ENCODE peak calls at places on chromosomes 11 and 22, in six cellular contexts. One of them, this sample, is unnamed.

GRCh38 chr11:130732476-130732875 is 183.8 kb downstream of the SNX19 start:
- DNase-seq in activated CD4-positive, alpha-beta T cell treated with anti-CD3 and anti-CD28 coated beads for 36 hours: no peak
- DNase-seq in nucleus accumbens: no peak
- DNase-seq in activated CD4-positive, alpha-beta memory T cell treated with anti-CD3 and anti-CD28 coated beads, Interleukin-2, amount 10 ng/mL, durations not matched to agents 7 days and 5 days: no peak
- DNase-seq in K562: no peak
- DNase-seq in NCI-H1105: no peak
- DNase-seq in this sample: no peak

GRCh38 chr22:38754247-38755154 is 1.3 kb downstream of the SUN2 start:
- DNase-seq in activated CD4-positive, alpha-beta T cell treated with anti-CD3 and anti-CD28 coated beads for 36 hours: peak
- DNase-seq in NCI-H1105: peak
- DNase-seq in K562: peak
- DNase-seq in activated CD4-positive, alpha-beta memory T cell treated with anti-CD3 and anti-CD28 coated beads, Interleukin-2, amount 10 ng/mL, durations not matched to agents 7 days and 5 days: peak
- DNase-seq in nucleus accumbens: peak
- DNase-seq in this sample: peak

GRCh38 chr11:1777737-1778136 is 14.0 kb upstream of the CTSD start:
- DNase-seq in NCI-H1105: no peak
- DNase-seq in K562: no peak
- DNase-seq in activated CD4-positive, alpha-beta memory T cell treated with anti-CD3 and anti-CD28 coated beads, Interleukin-2, amount 10 ng/mL, durations not matched to agents 7 days and 5 days: no peak
- DNase-seq in nucleus accumbens: no peak
- DNase-seq in activated CD4-positive, alpha-beta T cell treated with anti-CD3 and anti-CD28 coated beads for 36 hours: no peak
- DNase-seq in this sample: no peak

GRCh38 chr11:8105666-8106065 is 24.7 kb downstream of the TUB start:
- DNase-seq in activated CD4-positive, alpha-beta memory T cell treated with anti-CD3 and anti-CD28 coated beads, Interleukin-2, amount 10 ng/mL, durations not matched to agents 7 days and 5 days: no peak
- DNase-seq in NCI-H1105: no peak
- DNase-seq in K562: no peak
- DNase-seq in nucleus accumbens: no peak
- DNase-seq in activated CD4-positive, alpha-beta T cell treated with anti-CD3 and anti-CD28 coated beads for 36 hours: no peak
- DNase-seq in this sample: no peak

GRCh38 chr11:119434531-119435330 is 11.8 kb upstream of the THY1 start:
- DNase-seq in NCI-H1105: no peak
- DNase-seq in nucleus accumbens: no peak
- DNase-seq in activated CD4-positive, alpha-beta memory T cell treated with anti-CD3 and anti-CD28 coated beads, Interleukin-2, amount 10 ng/mL, durations not matched to agents 7 days and 5 days: no peak
- DNase-seq in activated CD4-positive, alpha-beta T cell treated with anti-CD3 and anti-CD28 coated beads for 36 hours: no peak
- DNase-seq in K562: no peak
- DNase-seq in this sample: no peak

GRCh38 chr22:49880281-49880680 is 26.6 kb downstream of the ZBED4 start:
- DNase-seq in nucleus accumbens: no peak
- DNase-seq in NCI-H1105: no peak
- DNase-seq in activated CD4-positive, alpha-beta memory T cell treated with anti-CD3 and anti-CD28 coated beads, Interleukin-2, amount 10 ng/mL, durations not matched to agents 7 days and 5 days: peak
- DNase-seq in K562: no peak
- DNase-seq in activated CD4-positive, alpha-beta T cell treated with anti-CD3 and anti-CD28 coated beads for 36 hours: peak
- DNase-seq in this sample: no peak

GRCh38 chr11:1387521-1387920 is 2.2 kb upstream of the BRSK2 start:
- DNase-seq in activated CD4-positive, alpha-beta memory T cell treated with anti-CD3 and anti-CD28 coated beads, Interleukin-2, amount 10 ng/mL, durations not matched to agents 7 days and 5 days: no peak
- DNase-seq in nucleus accumbens: no peak
- DNase-seq in K562: no peak
- DNase-seq in activated CD4-positive, alpha-beta T cell treated with anti-CD3 and anti-CD28 coated beads for 36 hours: no peak
- DNase-seq in NCI-H1105: no peak
- DNase-seq in this sample: no peak

GRCh38 chr11:121500275-121500674 is 47.5 kb upstream of the SORL1-AS1 start:
- DNase-seq in K562: no peak
- DNase-seq in nucleus accumbens: no peak
- DNase-seq in NCI-H1105: no peak
- DNase-seq in activated CD4-positive, alpha-beta T cell treated with anti-CD3 and anti-CD28 coated beads for 36 hours: no peak
- DNase-seq in activated CD4-positive, alpha-beta memory T cell treated with anti-CD3 and anti-CD28 coated beads, Interleukin-2, amount 10 ng/mL, durations not matched to agents 7 days and 5 days: no peak
- DNase-seq in this sample: peak

GRCh38 chr11:76810151-76810853 is 27.1 kb downstream of the TSKU start:
- DNase-seq in activated CD4-positive, alpha-beta T cell treated with anti-CD3 and anti-CD28 coated beads for 36 hours: peak
- DNase-seq in nucleus accumbens: peak
- DNase-seq in NCI-H1105: no peak
- DNase-seq in K562: peak
- DNase-seq in activated CD4-positive, alpha-beta memory T cell treated with anti-CD3 and anti-CD28 coated beads, Interleukin-2, amount 10 ng/mL, durations not matched to agents 7 days and 5 days: peak
- DNase-seq in this sample: peak

GRCh38 chr11:30914143-30914762 is 328.1 kb upstream of the MPPED2 start:
- DNase-seq in K562: peak
- DNase-seq in activated CD4-positive, alpha-beta T cell treated with anti-CD3 and anti-CD28 coated beads for 36 hours: peak
- DNase-seq in activated CD4-positive, alpha-beta memory T cell treated with anti-CD3 and anti-CD28 coated beads, Interleukin-2, amount 10 ng/mL, durations not matched to agents 7 days and 5 days: no peak
- DNase-seq in NCI-H1105: peak
- DNase-seq in nucleus accumbens: peak
- DNase-seq in this sample: peak

GRCh38 chr22:39209756-39210155 is 35.0 kb downstream of the PDGFB start:
- DNase-seq in nucleus accumbens: no peak
- DNase-seq in activated CD4-positive, alpha-beta memory T cell treated with anti-CD3 and anti-CD28 coated beads, Interleukin-2, amount 10 ng/mL, durations not matched to agents 7 days and 5 days: no peak
- DNase-seq in K562: no peak
- DNase-seq in activated CD4-positive, alpha-beta T cell treated with anti-CD3 and anti-CD28 coated beads for 36 hours: no peak
- DNase-seq in NCI-H1105: peak
- DNase-seq in this sample: no peak

GRCh38 chr22:38578505-38578904 is 8.5 kb upstream of the DMC1 start:
- DNase-seq in K562: no peak
- DNase-seq in NCI-H1105: no peak
- DNase-seq in activated CD4-positive, alpha-beta memory T cell treated with anti-CD3 and anti-CD28 coated beads, Interleukin-2, amount 10 ng/mL, durations not matched to agents 7 days and 5 days: no peak
- DNase-seq in nucleus accumbens: no peak
- DNase-seq in activated CD4-positive, alpha-beta T cell treated with anti-CD3 and anti-CD28 coated beads for 36 hours: no peak
- DNase-seq in this sample: no peak

GRCh38 chr11:128532016-128532570 is 55.3 kb downstream of the ETS1 start:
- DNase-seq in nucleus accumbens: peak
- DNase-seq in activated CD4-positive, alpha-beta T cell treated with anti-CD3 and anti-CD28 coated beads for 36 hours: no peak
- DNase-seq in K562: no peak
- DNase-seq in NCI-H1105: peak
- DNase-seq in activated CD4-positive, alpha-beta memory T cell treated with anti-CD3 and anti-CD28 coated beads, Interleukin-2, amount 10 ng/mL, durations not matched to agents 7 days and 5 days: no peak
- DNase-seq in this sample: no peak

GRCh38 chr11:10456519-10456918 is 1.5 kb downstream of the AMPD3 start:
- DNase-seq in K562: peak
- DNase-seq in activated CD4-positive, alpha-beta T cell treated with anti-CD3 and anti-CD28 coated beads for 36 hours: peak
- DNase-seq in activated CD4-positive, alpha-beta memory T cell treated with anti-CD3 and anti-CD28 coated beads, Interleukin-2, amount 10 ng/mL, durations not matched to agents 7 days and 5 days: peak
- DNase-seq in nucleus accumbens: no peak
- DNase-seq in NCI-H1105: peak
- DNase-seq in this sample: no peak

GRCh38 chr22:35403356-35403755 is 3.4 kb downstream of the MCM5 start:
- DNase-seq in NCI-H1105: no peak
- DNase-seq in nucleus accumbens: no peak
- DNase-seq in activated CD4-positive, alpha-beta T cell treated with anti-CD3 and anti-CD28 coated beads for 36 hours: no peak
- DNase-seq in activated CD4-positive, alpha-beta memory T cell treated with anti-CD3 and anti-CD28 coated beads, Interleukin-2, amount 10 ng/mL, durations not matched to agents 7 days and 5 days: no peak
- DNase-seq in K562: no peak
- DNase-seq in this sample: no peak

GRCh38 chr22:28442951-28443876 is 236.4 kb downstream of the TTC28 start:
- DNase-seq in K562: peak
- DNase-seq in activated CD4-positive, alpha-beta memory T cell treated with anti-CD3 and anti-CD28 coated beads, Interleukin-2, amount 10 ng/mL, durations not matched to agents 7 days and 5 days: peak
- DNase-seq in activated CD4-positive, alpha-beta T cell treated with anti-CD3 and anti-CD28 coated beads for 36 hours: peak
- DNase-seq in nucleus accumbens: peak
- DNase-seq in NCI-H1105: no peak
- DNase-seq in this sample: peak

GRCh38 chr11:79285756-79286155 is 155.1 kb downstream of the TENM4 start:
- DNase-seq in NCI-H1105: no peak
- DNase-seq in K562: no peak
- DNase-seq in activated CD4-positive, alpha-beta T cell treated with anti-CD3 and anti-CD28 coated beads for 36 hours: no peak
- DNase-seq in nucleus accumbens: no peak
- DNase-seq in activated CD4-positive, alpha-beta memory T cell treated with anti-CD3 and anti-CD28 coated beads, Interleukin-2, amount 10 ng/mL, durations not matched to agents 7 days and 5 days: no peak
- DNase-seq in this sample: no peak

GRCh38 chr11:14029971-14030531 is 67.5 kb downstream of the SPON1 start:
- DNase-seq in NCI-H1105: peak
- DNase-seq in activated CD4-positive, alpha-beta memory T cell treated with anti-CD3 and anti-CD28 coated beads, Interleukin-2, amount 10 ng/mL, durations not matched to agents 7 days and 5 days: no peak
- DNase-seq in K562: peak
- DNase-seq in activated CD4-positive, alpha-beta T cell treated with anti-CD3 and anti-CD28 coated beads for 36 hours: no peak
- DNase-seq in nucleus accumbens: peak
- DNase-seq in this sample: no peak

GRCh38 chr11:68403424-68403823 is 57.1 kb upstream of the PPP6R3 start:
- DNase-seq in NCI-H1105: no peak
- DNase-seq in K562: no peak
- DNase-seq in activated CD4-positive, alpha-beta T cell treated with anti-CD3 and anti-CD28 coated beads for 36 hours: no peak
- DNase-seq in activated CD4-positive, alpha-beta memory T cell treated with anti-CD3 and anti-CD28 coated beads, Interleukin-2, amount 10 ng/mL, durations not matched to agents 7 days and 5 days: no peak
- DNase-seq in nucleus accumbens: no peak
- DNase-seq in this sample: no peak

GRCh38 chr22:27251563-27251962 is 550.0 kb downstream of the MN1 start:
- DNase-seq in NCI-H1105: no peak
- DNase-seq in nucleus accumbens: no peak
- DNase-seq in K562: no peak
- DNase-seq in activated CD4-positive, alpha-beta T cell treated with anti-CD3 and anti-CD28 coated beads for 36 hours: no peak
- DNase-seq in activated CD4-positive, alpha-beta memory T cell treated with anti-CD3 and anti-CD28 coated beads, Interleukin-2, amount 10 ng/mL, durations not matched to agents 7 days and 5 days: no peak
- DNase-seq in this sample: no peak

GRCh38 chr22:22684605-22685561 is 40.5 kb downstream of the GGTLC2 start:
- DNase-seq in K562: peak
- DNase-seq in activated CD4-positive, alpha-beta T cell treated with anti-CD3 and anti-CD28 coated beads for 36 hours: peak
- DNase-seq in NCI-H1105: no peak
- DNase-seq in activated CD4-positive, alpha-beta memory T cell treated with anti-CD3 and anti-CD28 coated beads, Interleukin-2, amount 10 ng/mL, durations not matched to agents 7 days and 5 days: peak
- DNase-seq in nucleus accumbens: no peak
- DNase-seq in this sample: no peak

GRCh38 chr11:105968021-105968697 is 53.9 kb downstream of the MSANTD4 start:
- DNase-seq in activated CD4-positive, alpha-beta memory T cell treated with anti-CD3 and anti-CD28 coated beads, Interleukin-2, amount 10 ng/mL, durations not matched to agents 7 days and 5 days: no peak
- DNase-seq in activated CD4-positive, alpha-beta T cell treated with anti-CD3 and anti-CD28 coated beads for 36 hours: no peak
- DNase-seq in K562: no peak
- DNase-seq in NCI-H1105: no peak
- DNase-seq in nucleus accumbens: no peak
- DNase-seq in this sample: no peak

This sample was measured in activated CD8-positive, alpha-beta memory T cell treated with anti-CD3 and anti-CD28 coated beads for 24 hours.